ENCODE peak calls at places on chromosomes 13 and 19, in four cellular contexts. H is HepG2, Q is GM12878, L is K562. O is an unnamed sample.

GRCh38 chr19:51064534-51065220 is at the start of gene KLK13:
- DNase-seq in H (no peak), L (peak; percentile 98), Q (no peak), O (peak; percentile 26)

GRCh38 chr13:37942929-37943328 is 73.4 kb upstream of the TRPC4 start:
- DNase-seq in L (no peak), H (no peak), Q (no peak), O (no peak)

GRCh38 chr13:106109391-106109791 is 426.1 kb downstream of the EFNB2 start:
- DNase-seq in Q (no peak), L (no peak), H (no peak), O (no peak)

GRCh38 chr19:31350033-31350692 is 927 bp upstream of the TSHZ3 start:
- DNase-seq in L (peak; percentile 55), Q (no peak), H (no peak), O (peak; percentile 46)

GRCh38 chr13:41061914-41062837 is 867 bp downstream of the WBP4 start:
- DNase-seq in Q (no peak), L (no peak), H (no peak), O (peak; percentile 57)

GRCh38 chr19:11747277-11747676 is 8.5 kb upstream of the ZNF823 start:
- DNase-seq in H (no peak), L (no peak), Q (no peak), O (no peak)

GRCh38 chr13:59641758-59642157 is 522.0 kb downstream of the DIAPH3 start:
- DNase-seq in H (no peak), Q (no peak), L (no peak), O (no peak)

GRCh38 chr19:33193864-33194362 is at the start of gene LRP3:
- DNase-seq in L (peak; percentile 61), H (no peak), Q (no peak), O (peak; percentile 64)

GRCh38 chr13:71320452-71320851 is 546.6 kb downstream of the DACH1 start:
- DNase-seq in Q (no peak), L (no peak), H (peak; percentile 24), O (peak; percentile 68)

GRCh38 chr13:50917572-50917971 is 8.0 kb downstream of the RNASEH2B start:
- DNase-seq in H (no peak), L (no peak), Q (no peak), O (no peak)

GRCh38 chr19:42601811-42602443 is 7.2 kb upstream of the CEACAM8 start:
- DNase-seq in L (peak; percentile 39), Q (no peak), H (peak; percentile 9), O (peak; percentile 23)

GRCh38 chr19:13212759-13213330 is 62.6 kb downstream of the IER2 start:
- DNase-seq in L (peak; percentile 87), Q (peak; percentile 20), H (peak; percentile 58), O (peak; percentile 75)
- TF ChIP-seq FOXK2 in L (no peak), Q (no peak), H (no peak), O (no peak)

GRCh38 chr13:76289558-76289957 is 596.6 kb downstream of the KCTD12 start:
- DNase-seq in Q (no peak), H (no peak), L (no peak), O (no peak)
- TF ChIP-seq FOXK2 in Q (no peak), H (no peak), L (no peak), O (no peak)

DNA sequence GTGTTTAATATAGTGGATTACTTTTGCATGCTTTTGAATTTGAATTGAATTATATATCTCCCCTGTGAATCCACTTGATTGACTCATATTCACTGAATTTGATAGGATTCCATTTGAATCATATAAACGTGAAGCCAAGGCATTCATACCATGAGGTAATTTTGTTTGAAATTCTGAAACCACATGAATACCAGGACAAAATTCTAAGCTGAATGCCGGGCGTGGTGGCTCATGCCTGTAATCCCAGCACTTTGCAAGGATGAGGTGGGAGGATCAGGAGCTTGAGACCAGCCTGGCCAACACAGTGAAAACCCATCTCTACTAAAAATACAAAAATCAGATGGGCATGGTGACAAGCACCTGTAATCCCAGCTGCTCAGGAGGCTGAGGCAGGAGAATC is 4.4 kb downstream of the ZNF793 start:
- DNase-seq in L (no peak), Q (no peak), H (no peak), O (no peak)
- TF ChIP-seq FOXK2 in L (no peak), Q (no peak), H (no peak), O (no peak)

GRCh38 chr13:44815507-44816074 is 173.7 kb downstream of the NUFIP1 start:
- DNase-seq in Q (no peak), L (no peak), H (peak; percentile 92), O (no peak)
- TF ChIP-seq FOXK2 in Q (no peak), L (no peak), H (no peak), O (no peak)

GRCh38 chr13:30569901-30570576 is 47.7 kb upstream of the USPL1 start:
- DNase-seq in Q (no peak), H (peak; percentile 52), L (peak; percentile 5), O (no peak)
- TF ChIP-seq FOXK2 in Q (no peak), H (no peak), L (no peak), O (no peak)

GRCh38 chr13:31433756-31434155 is 234.0 kb downstream of the B3GLCT start:
- DNase-seq in L (no peak), Q (no peak), H (no peak), O (no peak)

GRCh38 chr13:31436478-31436877 is 236.7 kb downstream of the B3GLCT start:
- DNase-seq in L (no peak), H (no peak), Q (no peak), O (no peak)

GRCh38 chr13:31434613-31435012 is 234.8 kb downstream of the B3GLCT start:
- DNase-seq in H (no peak), L (no peak), Q (no peak), O (no peak)

GRCh38 chr13:31431722-31432137 is 232.0 kb downstream of the B3GLCT start:
- DNase-seq in H (peak; percentile 10), L (peak; percentile 60), Q (no peak), O (peak; percentile 58)

GRCh38 chr13:31433201-31433600 is 233.4 kb downstream of the B3GLCT start:
- DNase-seq in L (no peak), H (no peak), Q (no peak), O (no peak)
- TF ChIP-seq FOXK2 in L (no peak), H (no peak), Q (no peak), O (no peak)

DNA sequence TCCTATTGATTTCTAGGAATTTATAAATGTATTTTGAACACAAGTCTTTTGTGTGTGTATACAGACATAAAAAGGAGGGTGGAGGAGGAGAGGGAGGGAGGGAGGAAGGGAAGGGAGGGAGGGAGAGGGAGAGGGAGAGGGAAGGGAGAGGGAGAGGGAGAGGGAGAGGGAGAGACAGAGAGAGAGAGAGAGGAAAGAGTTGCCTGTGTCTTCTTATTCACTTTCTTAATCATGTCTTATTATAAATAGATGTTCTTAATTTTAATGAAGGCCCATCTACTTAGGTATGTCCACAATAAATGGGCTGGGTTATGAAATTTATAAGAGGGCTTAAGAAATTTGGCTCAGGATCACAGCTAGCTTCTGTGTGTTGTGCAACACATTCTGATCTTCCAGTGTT is 39.4 kb downstream of the ZNF45 start:
- DNase-seq in Q (no peak), H (no peak), L (no peak), O (no peak)
- TF ChIP-seq FOXK2 in Q (no peak), H (no peak), L (no peak), O (no peak)

GRCh38 chr13:23751195-23751594 is 138.0 kb downstream of the MIPEP start:
- DNase-seq in L (no peak), Q (peak; percentile 41), H (peak; percentile 12), O (no peak)
- TF ChIP-seq FOXK2 in L (no peak), Q (no peak), H (no peak), O (no peak)

O was measured in HEK293T.